ENCODE peak calls at places on chromosomes 16 and 17, in four cellular contexts. V, M, W and F are unnamed samples.

GRCh38 chr16:49608095-49608494 is 234.5 kb downstream of the C16orf78 start:
- DNase-seq in M (no peak), V (peak), W (no peak), F (no peak)

GRCh38 chr16:72985148-72985882 is 62.6 kb downstream of the ZFHX3 start:
- DNase-seq in W (no peak), V (peak), M (no peak), F (no peak)

GRCh38 chr16:85304337-85304736 is 192.1 kb upstream of the CIBAR2 start:
- DNase-seq in M (no peak), V (no peak), W (no peak), F (no peak)

GRCh38 chr17:37176683-37177082 is 199.1 kb upstream of the C17orf78 start:
- DNase-seq in V (no peak), M (no peak), W (no peak), F (no peak)

GRCh38 chr17:82402865-82403264 is 15.3 kb upstream of the HEXD start:
- DNase-seq in V (no peak), W (no peak), M (no peak), F (no peak)

GRCh38 chr17:17497065-17497844 is 1.1 kb upstream of the RASD1 start:
- DNase-seq in M (no peak), V (no peak), W (peak), F (no peak)

GRCh38 chr16:54942353-54942943 is 11.8 kb downstream of the IRX5 start:
- DNase-seq in W (no peak), V (no peak), M (no peak), F (no peak)

GRCh38 chr16:2046889-2047329 is 725 bp downstream of the NTHL1 start:
- DNase-seq in M (no peak), V (no peak), W (no peak), F (no peak)

GRCh38 chr17:55480907-55481306 is 30.3 kb downstream of the SMIM36 start:
- DNase-seq in W (no peak), M (no peak), V (no peak), F (no peak)

GRCh38 chr16:14369734-14370598 is 260.1 kb downstream of the PARN start:
- DNase-seq in M (no peak), W (peak), V (peak), F (no peak)

GRCh38 chr16:14372471-14372870 is 257.6 kb downstream of the PARN start:
- DNase-seq in V (no peak), W (no peak), M (no peak), F (no peak)

GRCh38 chr16:14368399-14368798 is 261.7 kb downstream of the PARN start:
- DNase-seq in M (no peak), V (no peak), W (no peak), F (no peak)

GRCh38 chr16:14371778-14372431 is 258.2 kb downstream of the PARN start:
- DNase-seq in M (no peak), V (no peak), W (no peak), F (no peak)

GRCh38 chr16:14370736-14371234 is 259.3 kb downstream of the PARN start:
- DNase-seq in M (no peak), V (no peak), W (no peak), F (no peak)
- TF ChIP-seq POLR2A in M (no peak), V (no peak), W (no peak), F (no peak)

GRCh38 chr16:53435066-53435688 is 906 bp downstream of the RBL2 start:
- DNase-seq in W (peak), V (peak), M (peak), F (peak)
- TF ChIP-seq POLR2A in W (peak), V (peak), M (peak), F (peak)

GRCh38 chr16:66696669-66697630 is at the start of gene CMTM4:
- DNase-seq in V (peak), W (peak), M (peak), F (peak)
- TF ChIP-seq POLR2A in V (no peak), W (no peak), M (peak), F (no peak)

DNA sequence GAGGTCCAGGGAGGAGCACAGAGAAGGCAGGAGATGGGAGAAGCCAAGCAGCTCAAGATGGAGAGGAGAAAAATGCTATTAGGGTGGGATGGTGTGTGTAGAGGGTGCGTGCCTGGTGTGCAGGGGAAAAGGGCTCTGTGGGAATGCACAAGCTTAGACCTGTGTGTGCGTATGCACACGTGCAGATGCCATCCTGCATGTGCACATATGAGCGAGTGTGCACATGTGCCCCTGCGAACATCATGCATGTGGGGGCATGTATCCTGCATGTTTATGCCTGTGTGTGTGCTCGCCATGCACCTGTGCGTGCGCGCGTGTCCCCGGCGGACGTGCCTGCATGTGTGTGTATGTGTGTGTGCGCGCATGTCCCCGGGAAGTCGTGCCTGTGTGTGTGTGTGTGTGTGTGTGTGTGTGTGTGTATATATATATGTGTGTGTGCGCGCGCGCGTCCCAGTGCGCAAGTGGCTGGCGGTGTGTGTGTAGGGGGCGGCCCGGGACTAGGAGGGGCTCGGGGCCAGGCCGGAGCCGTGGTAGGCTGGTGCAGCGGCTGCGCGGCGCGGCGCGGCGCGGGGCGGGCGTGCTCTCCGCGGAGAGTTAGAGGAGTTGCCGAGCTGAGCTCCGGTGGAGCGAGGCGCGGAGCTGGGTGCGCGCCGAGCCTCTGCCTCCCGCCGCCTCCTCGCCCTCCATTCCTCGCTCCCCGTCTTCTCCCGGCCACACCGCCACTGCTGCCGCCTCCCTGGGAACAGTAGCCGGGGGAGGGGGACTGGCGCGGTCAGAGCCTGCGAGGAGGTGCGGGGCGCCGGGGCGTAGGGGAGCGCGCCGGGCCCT is at the start of gene KCNJ12:
- DNase-seq in W (no peak), M (no peak), V (no peak), F (no peak)
- TF ChIP-seq POLR2A in W (no peak), M (no peak), V (no peak), F (no peak)